ENCODE peak calls at places on chromosomes 4 and X, in ten cellular contexts. E is K562; W is CD8-positive, alpha-beta T cell; Z is epithelial cell of esophagus; O is body of pancreas; G is astrocyte of the spinal cord; K is psoas muscle; A is cardiac muscle cell; V is BE2C; D is ovary. M is an unnamed sample.

GRCh38 chrX:66200855-66201795 is 37.1 kb downstream of the HEPH start:
- DNase-seq in E (no peak), W (no peak), Z (peak; percentile 14), O (no peak), G (peak; percentile 7), K (no peak), A (peak; percentile 33), V (no peak), D (no peak), M (no peak)

GRCh38 chrX:137195991-137196390 is 162.2 kb upstream of the GPR101 start:
- DNase-seq in E (no peak), W (no peak), Z (peak; percentile 8), O (no peak), G (peak; percentile 39), K (no peak), A (peak; percentile 0), V (no peak), D (no peak), M (no peak)

GRCh38 chrX:78119521-78120227 is 15.6 kb downstream of the PGK1 start:
- DNase-seq in E (no peak), W (no peak), Z (no peak), O (no peak), G (no peak), K (no peak), A (no peak), V (no peak), D (no peak), M (no peak)

GRCh38 chr4:144208074-144208473 is 67.6 kb upstream of the GYPA start:
- DNase-seq in E (no peak), W (no peak), Z (no peak), O (no peak), G (no peak), K (no peak), A (no peak), V (no peak), D (no peak), M (no peak)

GRCh38 chr4:53644607-53645006 is 53.3 kb upstream of the LNX1 start:
- DNase-seq in E (no peak), W (no peak), Z (peak; percentile 94), O (peak; percentile 90), G (no peak), K (no peak), A (no peak), V (no peak), D (no peak), M (no peak)

GRCh38 chr4:13988347-13989265 is 361.1 kb upstream of the BOD1L1 start:
- DNase-seq in E (no peak), W (no peak), Z (peak; percentile 93), O (no peak), G (peak; percentile 97), K (peak; percentile 50), A (peak; percentile 97), V (no peak), D (peak; percentile 20), M (no peak)

GRCh38 chrX:40151211-40152172 is 53.7 kb upstream of the BCOR start:
- DNase-seq in E (peak; percentile 39), W (no peak), Z (no peak), O (no peak), G (no peak), K (peak; percentile 51), A (no peak), V (no peak), D (peak; percentile 67), M (no peak)

GRCh38 chrX:124573458-124573857 is 227.1 kb downstream of the SH2D1A start:
- DNase-seq in E (no peak), W (no peak), Z (peak; percentile 57), O (no peak), G (no peak), K (no peak), A (peak; percentile 0), V (no peak), D (no peak), M (no peak)

GRCh38 chr4:5826437-5827107 is 66.3 kb downstream of the CRMP1 start:
- DNase-seq in E (no peak), W (no peak), Z (no peak), O (no peak), G (no peak), K (no peak), A (no peak), V (no peak), D (no peak), M (no peak)

GRCh38 chr4:21726255-21726815 is 222.2 kb downstream of the KCNIP4 start:
- DNase-seq in E (no peak), W (no peak), Z (no peak), O (no peak), G (peak; percentile 15), K (no peak), A (peak; percentile 63), V (no peak), D (no peak), M (no peak)

GRCh38 chr4:56630876-56631666 is 50.0 kb downstream of the HOPX start:
- DNase-seq in E (no peak), W (no peak), Z (no peak), O (no peak), G (peak; percentile 79), K (no peak), A (peak; percentile 60), V (no peak), D (no peak), M (no peak)

GRCh38 chr4:15451181-15451865 is 18.4 kb upstream of the CC2D2A start:
- DNase-seq in E (no peak), W (no peak), Z (peak; percentile 11), O (no peak), G (peak; percentile 56), K (no peak), A (peak; percentile 80), V (no peak), D (no peak), M (no peak)

GRCh38 chr4:104146048-104146447 is 348.6 kb downstream of the CXXC4 start:
- DNase-seq in E (no peak), W (no peak), Z (no peak), O (no peak), G (no peak), K (no peak), A (no peak), V (no peak), D (no peak), M (no peak)

GRCh38 chrX:69125094-69125493 is 40.2 kb downstream of the PJA1 start:
- DNase-seq in E (no peak), W (no peak), Z (no peak), O (no peak), G (no peak), K (no peak), A (no peak), V (no peak), D (no peak), M (no peak)

GRCh38 chrX:69130448-69130847 is 34.8 kb downstream of the PJA1 start:
- DNase-seq in E (no peak), W (no peak), Z (no peak), O (no peak), G (no peak), K (no peak), A (no peak), V (no peak), D (no peak), M (no peak)

GRCh38 chrX:69126642-69127041 is 38.6 kb downstream of the PJA1 start:
- DNase-seq in E (no peak), W (no peak), Z (no peak), O (no peak), G (no peak), K (no peak), A (no peak), V (no peak), D (no peak), M (no peak)

GRCh38 chrX:69127466-69127865 is 37.8 kb downstream of the PJA1 start:
- DNase-seq in E (no peak), W (no peak), Z (peak; percentile 20), O (no peak), G (no peak), K (no peak), A (no peak), V (no peak), D (no peak), M (no peak)

GRCh38 chrX:69128573-69128972 is 36.7 kb downstream of the PJA1 start:
- DNase-seq in E (no peak), W (no peak), Z (no peak), O (no peak), G (peak; percentile 12), K (no peak), A (peak; percentile 52), V (peak; percentile 46), D (peak; percentile 46), M (no peak)
- H3K4me3 ChIP-seq in E (no peak overlapping the region), W (no peak overlapping the region), Z (no peak overlapping the region), O (no peak overlapping the region), G (no peak overlapping the region), K (peak overlapping the region; percentile 36), A (no peak overlapping the region), V (peak overlapping the region; percentile 19), D (no peak overlapping the region), M (no peak overlapping the region)

GRCh38 chr4:27001398-27002164 is 140.9 kb downstream of the STIM2 start:
- DNase-seq in E (no peak), W (no peak), Z (no peak), O (no peak), G (no peak), K (no peak), A (no peak), V (no peak), D (no peak), M (no peak)

GRCh38 chr4:27006247-27006603 is 145.6 kb downstream of the STIM2 start:
- DNase-seq in E (no peak), W (no peak), Z (no peak), O (no peak), G (no peak), K (no peak), A (no peak), V (no peak), D (no peak), M (no peak)

GRCh38 chr4:27005512-27006246 is 145.0 kb downstream of the STIM2 start:
- DNase-seq in E (no peak), W (no peak), Z (peak; percentile 77), O (no peak), G (peak; percentile 73), K (no peak), A (peak; percentile 74), V (no peak), D (no peak), M (no peak)

GRCh38 chr4:27000820-27001219 is 140.2 kb downstream of the STIM2 start:
- DNase-seq in E (no peak), W (no peak), Z (peak; percentile 38), O (no peak), G (no peak), K (no peak), A (no peak), V (no peak), D (no peak), M (no peak)

GRCh38 chr4:27003602-27004238 is 143.1 kb downstream of the STIM2 start:
- DNase-seq in E (no peak), W (no peak), Z (no peak), O (no peak), G (peak; percentile 43), K (no peak), A (peak; percentile 46), V (no peak), D (no peak), M (no peak)
- TF ChIP-seq CTCF in E (no peak), W (no peak), Z (no peak), O (no peak), G (peak; percentile 23), K (no peak), A (no peak), V (no peak), D (no peak), M (no peak)

GRCh38 chr4:39032218-39033085 is at the start of gene TMEM156:
- DNase-seq in E (no peak), W (no peak), Z (peak; percentile 75), O (no peak), G (peak; percentile 61), K (no peak), A (peak; percentile 47), V (no peak), D (no peak), M (peak; percentile 91)
- H3K4me3 ChIP-seq in E (peak within 1 kb of the TSS; percentile 17), W (peak within 1 kb of the TSS; percentile 49), Z (no peak within 1 kb of the TSS), O (no peak within 1 kb of the TSS), G (peak within 1 kb of the TSS; percentile 16), K (no peak within 1 kb of the TSS), A (no peak within 1 kb of the TSS), V (no peak within 1 kb of the TSS), D (no peak within 1 kb of the TSS), M (peak within 1 kb of the TSS; percentile 63)

GRCh38 chrX:18119856-18120255 is 100.8 kb downstream of the BEND2 start:
- DNase-seq in E (no peak), W (no peak), Z (no peak), O (no peak), G (no peak), K (no peak), A (no peak), V (no peak), D (no peak), M (no peak)
- TF ChIP-seq CTCF in E (no peak), W (no peak), Z (no peak), O (no peak), G (no peak), K (no peak), A (no peak), V (no peak), D (no peak), M (no peak)

M was measured in GM12864.